ENCODE peak calls at places on chromosome 3, in five cellular contexts. N is GM12892, A is esophagus muscularis mucosa, E is transverse colon, C is breast epithelium. L is an unnamed sample.

GRCh38 chr3:16060358-16060852 is 114.1 kb upstream of the GALNT15 start:
- DNase-seq in C (peak), A (peak), E (peak), N (no peak), L (peak)

GRCh38 chr3:178420033-178420432 is 116.2 kb upstream of the KCNMB2 start:
- DNase-seq in C (no peak), N (no peak), E (no peak), A (no peak), L (no peak)

GRCh38 chr3:133573054-133573628 is 345 bp upstream of the CDV3 start:
- DNase-seq in C (peak), A (peak), E (peak), N (peak), L (peak)

GRCh38 chr3:117463276-117463675 is 753.7 kb downstream of the TUSC7 start:
- DNase-seq in A (no peak), C (no peak), E (no peak), N (no peak), L (no peak)

GRCh38 chr3:45083023-45083422 is 56.9 kb downstream of the CLEC3B start:
- DNase-seq in C (no peak), E (no peak), N (no peak), A (no peak), L (no peak)

GRCh38 chr3:176141837-176142236 is 1055.4 kb downstream of the TBL1XR1 start:
- DNase-seq in E (no peak), A (no peak), N (no peak), C (no peak), L (no peak)

GRCh38 chr3:166444336-166444735 is 607.1 kb upstream of the BCHE start:
- DNase-seq in C (no peak), N (no peak), E (no peak), A (no peak), L (peak)

GRCh38 chr3:153373571-153373970 is 211.5 kb downstream of the RAP2B start:
- DNase-seq in C (no peak), N (no peak), E (no peak), A (no peak), L (no peak)

GRCh38 chr3:196326936-196327335 is 8.9 kb upstream of the DYNLT2B start:
- DNase-seq in E (no peak), N (no peak), C (no peak), A (no peak), L (no peak)

GRCh38 chr3:196321162-196321561 is 3.1 kb upstream of the DYNLT2B start:
- DNase-seq in N (no peak), A (no peak), C (no peak), E (no peak), L (no peak)

GRCh38 chr3:196320110-196320509 is 2.1 kb upstream of the DYNLT2B start:
- DNase-seq in N (no peak), A (no peak), E (no peak), C (no peak), L (no peak)

GRCh38 chr3:196323016-196323415 is 5.0 kb upstream of the DYNLT2B start:
- DNase-seq in E (no peak), N (no peak), C (no peak), A (no peak), L (no peak)

DNA sequence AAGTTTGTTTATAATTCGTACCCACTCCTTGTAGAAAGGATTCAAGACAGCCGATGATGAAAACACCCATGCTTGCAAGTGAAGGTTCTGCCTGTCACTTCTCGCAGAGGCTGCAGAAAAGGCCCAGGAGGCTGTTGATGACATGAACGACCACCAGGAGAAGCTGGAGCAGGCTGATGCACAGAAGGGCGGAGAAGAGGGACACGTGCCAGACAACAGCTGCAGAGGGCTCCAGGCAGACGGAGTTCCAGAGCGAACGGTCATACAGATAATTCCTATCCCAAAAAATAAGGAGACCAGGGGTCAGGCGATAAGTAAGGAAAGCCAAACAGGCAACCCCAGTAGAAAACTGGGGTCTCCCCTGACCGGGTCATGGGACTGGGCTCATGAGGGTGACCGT is 5.7 kb upstream of the DYNLT2B start:
- DNase-seq in E (no peak), C (no peak), A (no peak), N (no peak), L (no peak)
- TF ChIP-seq POLR2A in E (no peak), C (no peak), A (no peak), N (no peak), L (no peak)

GRCh38 chr3:65953301-65953812 is 85.4 kb downstream of the MAGI1 start:
- DNase-seq in C (peak), N (no peak), A (no peak), E (peak), L (peak)
- TF ChIP-seq POLR2AphosphoS5 in C (peak), N (no peak), A (no peak), E (peak), L (peak)

DNA sequence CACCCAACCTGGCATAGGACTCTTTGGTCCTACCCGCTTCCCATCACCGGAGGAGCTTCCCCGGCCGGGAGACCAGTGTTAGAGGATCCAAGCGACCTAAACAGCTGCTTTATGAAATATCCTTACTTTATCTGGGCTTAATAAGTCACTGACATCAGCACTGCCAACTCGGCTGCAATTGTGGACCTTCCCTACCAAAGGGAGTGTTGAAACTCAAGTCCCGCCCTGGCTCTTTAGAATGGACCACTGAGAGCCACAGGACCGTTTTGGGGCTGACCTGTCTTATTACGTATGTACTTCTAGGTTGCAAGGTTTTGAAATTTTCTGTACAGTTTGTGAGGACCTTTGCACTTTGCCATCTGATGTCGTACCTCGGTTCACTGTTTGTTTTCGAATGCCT is 761.2 kb upstream of the LMCD1 start:
- DNase-seq in E (no peak), C (no peak), N (no peak), A (peak), L (no peak)
- TF ChIP-seq POLR2A in E (no peak), C (no peak), N (no peak), A (no peak), L (no peak)

DNA sequence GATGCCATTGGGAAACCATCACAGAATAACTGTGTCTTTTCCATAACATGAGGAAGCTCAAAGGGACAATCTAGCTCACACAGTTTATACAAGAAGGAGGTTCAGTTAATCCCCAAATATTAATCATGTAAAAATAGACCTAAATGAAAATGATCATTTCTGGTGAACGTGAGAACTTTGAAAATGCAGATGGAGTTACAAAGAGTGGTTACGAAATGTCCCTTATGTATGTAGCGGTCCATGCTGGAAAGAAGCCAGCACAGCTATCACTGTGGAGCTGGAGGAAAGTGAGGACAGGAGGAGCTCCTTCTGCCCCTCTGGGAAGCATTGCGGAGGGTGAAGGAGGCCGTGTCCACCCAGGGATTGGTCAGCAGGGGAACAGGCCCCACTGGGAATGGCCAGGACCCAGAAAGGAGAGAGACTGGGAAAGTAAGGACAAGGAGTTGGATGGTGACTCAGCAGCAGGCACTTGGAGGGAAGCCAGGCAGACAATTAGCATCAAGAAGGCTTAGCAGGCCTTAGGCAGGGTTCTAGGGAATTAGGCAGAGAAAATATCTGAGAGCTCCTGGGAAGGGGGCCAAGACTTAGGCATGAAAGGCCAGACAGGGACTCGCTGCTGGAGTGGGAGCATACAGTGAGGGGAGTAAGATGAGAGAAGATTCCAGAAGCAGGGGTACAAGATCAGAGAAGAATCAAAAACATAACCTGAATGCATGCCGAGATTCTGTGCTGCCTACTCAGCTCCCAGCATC is 171.2 kb upstream of the UMPS start:
- DNase-seq in N (no peak), A (peak), E (peak), C (peak), L (peak)
- TF ChIP-seq POLR2AphosphoS5 in N (no peak), A (peak), E (peak), C (no peak), L (peak)

DNA sequence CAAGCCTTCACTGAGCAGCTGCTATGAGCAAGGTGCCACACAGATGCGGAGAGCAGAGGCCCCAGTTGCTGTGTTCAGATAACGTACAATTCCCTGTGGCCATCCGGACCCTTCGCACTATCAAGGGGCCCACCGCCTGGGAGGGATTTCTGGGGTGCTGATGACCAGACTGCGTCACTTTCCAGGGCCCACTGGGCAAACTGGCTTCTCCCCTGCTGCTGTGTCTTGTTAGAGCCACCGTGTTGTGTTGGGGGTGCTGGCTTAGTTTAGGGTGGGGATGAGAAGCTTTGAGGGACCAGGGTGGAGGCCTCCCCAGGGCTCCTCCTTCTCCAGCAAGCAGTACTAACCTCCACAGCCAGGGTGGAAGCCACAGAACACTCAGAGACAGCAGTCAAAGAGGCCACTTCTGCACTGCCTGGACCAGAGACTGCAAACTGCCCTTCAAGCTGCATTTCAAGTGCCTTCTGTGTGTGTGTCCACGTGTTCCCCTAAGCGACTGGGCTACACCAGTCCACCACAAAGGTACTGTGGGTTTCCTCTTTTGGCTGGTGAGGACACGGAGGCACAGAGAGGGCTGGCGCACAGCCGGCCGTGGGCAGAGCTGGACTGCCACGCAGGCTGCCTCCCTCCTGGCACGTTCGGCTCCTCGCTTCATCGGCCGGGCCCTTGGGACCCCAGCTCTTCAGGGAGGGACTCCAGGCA is 61.1 kb downstream of the MGLL start:
- DNase-seq in E (peak), A (no peak), C (no peak), N (no peak), L (no peak)
- TF ChIP-seq POLR2A in E (no peak), A (no peak), C (no peak), N (peak), L (no peak)

GRCh38 chr3:138862924-138863775 is 28.4 kb upstream of the PIK3CB start:
- DNase-seq in E (peak), C (peak), N (no peak), A (no peak), L (peak)
- TF ChIP-seq POLR2AphosphoS5 in E (peak), C (no peak), N (no peak), A (no peak), L (no peak)

DNA sequence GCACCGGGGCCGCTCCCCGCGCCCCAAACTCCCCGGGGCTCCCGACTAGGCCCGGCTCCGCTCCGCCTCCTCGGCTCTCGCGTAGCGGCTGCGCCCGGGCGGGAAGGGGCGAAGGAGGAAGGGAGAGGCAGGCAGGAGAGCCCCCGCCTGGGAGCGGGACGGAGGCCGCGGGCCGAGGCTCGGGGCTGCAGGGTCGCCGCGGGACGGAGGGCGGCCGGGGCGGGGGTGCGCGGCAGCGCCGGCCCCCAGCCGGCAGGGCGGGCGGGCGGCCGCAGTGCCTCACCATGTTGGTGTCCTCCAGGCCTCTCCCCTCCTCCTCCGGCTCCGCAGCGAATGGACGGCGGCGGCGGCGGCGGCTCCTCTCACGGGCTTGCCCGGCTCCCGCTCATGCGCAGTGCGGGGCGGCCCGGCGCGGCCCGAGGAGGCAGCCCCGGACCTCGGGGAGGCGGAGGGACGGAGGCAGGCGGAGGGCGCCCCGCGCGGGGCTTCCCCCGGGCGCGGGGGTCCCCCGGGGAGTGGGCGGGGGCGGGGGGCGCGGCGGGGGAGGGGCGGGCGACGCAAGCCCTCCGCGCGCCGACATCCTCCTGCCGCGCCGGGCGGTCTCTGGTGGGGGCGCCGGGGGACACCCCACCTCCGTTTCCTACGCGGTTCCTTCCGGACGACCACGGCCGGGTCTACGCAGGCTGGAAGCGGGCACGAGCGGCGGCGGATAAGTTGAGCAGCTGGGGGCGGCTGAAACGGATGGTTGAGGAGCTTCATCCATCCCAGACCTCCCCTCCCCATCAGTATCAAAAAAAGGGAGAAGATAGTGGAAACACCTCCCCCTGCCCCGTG is at the start of gene DCUN1D1:
- DNase-seq in E (peak), N (peak), C (peak), A (no peak), L (peak)
- TF ChIP-seq POLR2A in E (peak), N (peak), C (no peak), A (no peak), L (peak)

GRCh38 chr3:33597257-33597689 is 120.8 kb downstream of the CLASP2 start:
- DNase-seq in A (no peak), N (no peak), C (no peak), E (no peak), L (no peak)
- TF ChIP-seq POLR2AphosphoS5 in A (no peak), N (no peak), C (no peak), E (no peak), L (no peak)

GRCh38 chr3:43105597-43106292 is at the start of gene POMGNT2:
- DNase-seq in C (peak), E (peak), A (peak), N (peak), L (peak)
- TF ChIP-seq POLR2A in C (no peak), E (no peak), A (no peak), N (no peak), L (peak)

L was measured in prostate gland.